ENCODE peak calls at places on chromosomes 13 and 19, in eight cellular contexts. D is OCI-LY7, J is left lung, F is nephron progenitor cell, C is ovary, U is GM10248, G is mesothelial cell of epicardium, H is sigmoid colon. P is an unnamed sample.

GRCh38 chr13:35923347-35923746 is 207.8 kb downstream of the DCLK1 start:
- DNase-seq in D (no peak), J (no peak), F (no peak), C (no peak), U (no peak), G (no peak), H (no peak), P (no peak)

GRCh38 chr13:112859817-112860190 is 109.2 kb upstream of the MCF2L start:
- DNase-seq in D (peak), J (no peak), F (no peak), C (no peak), U (peak), G (no peak), H (no peak), P (peak)

GRCh38 chr13:19810996-19811881 is 28.5 kb upstream of the PSPC1 start:
- DNase-seq in D (no peak), J (no peak), F (no peak), C (no peak), U (no peak), G (no peak), H (no peak), P (no peak)

GRCh38 chr13:45949161-45949560 is 97.6 kb upstream of the SIAH3 start:
- DNase-seq in D (no peak), J (no peak), F (no peak), C (no peak), U (no peak), G (no peak), H (no peak), P (no peak)

GRCh38 chr19:10201176-10201575 is 6.4 kb upstream of the DNMT1 start:
- DNase-seq in D (peak), J (no peak), F (no peak), C (no peak), U (no peak), G (no peak), H (no peak), P (no peak)

GRCh38 chr13:35474551-35474950 is 1.9 kb downstream of the MAB21L1 start:
- DNase-seq in D (no peak), J (no peak), F (peak), C (no peak), U (no peak), G (no peak), H (no peak), P (no peak)

GRCh38 chr19:13825489-13826475 is 30.5 kb downstream of the ZSWIM4 start:
- DNase-seq in D (peak), J (no peak), F (peak), C (no peak), U (no peak), G (no peak), H (no peak), P (no peak)

GRCh38 chr13:90800082-90800746 is 547.3 kb upstream of the MIR17HG start:
- DNase-seq in D (no peak), J (peak), F (no peak), C (peak), U (no peak), G (peak), H (no peak), P (peak)

GRCh38 chr19:50669319-50670101 is 20.3 kb downstream of the C19orf81 start:
- DNase-seq in D (peak), J (no peak), F (peak), C (no peak), U (peak), G (no peak), H (no peak), P (peak)

GRCh38 chr13:24381539-24382265 is 72.3 kb downstream of the C1QTNF9 start:
- DNase-seq in D (no peak), J (no peak), F (no peak), C (no peak), U (no peak), G (no peak), H (no peak), P (no peak)

GRCh38 chr13:113361406-113361805 is 2.5 kb downstream of the GRTP1 start:
- DNase-seq in D (no peak), J (no peak), F (no peak), C (no peak), U (no peak), G (no peak), H (no peak), P (peak)

GRCh38 chr13:23506821-23507210 is 63.4 kb upstream of the TNFRSF19 start:
- DNase-seq in D (no peak), J (no peak), F (peak), C (no peak), U (no peak), G (no peak), H (no peak), P (no peak)

GRCh38 chr19:18656337-18657086 is 19.7 kb downstream of the KLHL26 start:
- DNase-seq in D (no peak), J (no peak), F (no peak), C (no peak), U (no peak), G (no peak), H (no peak), P (no peak)

GRCh38 chr19:6888967-6889366 is 1.6 kb downstream of the ADGRE1 start:
- DNase-seq in D (no peak), J (no peak), F (no peak), C (no peak), U (no peak), G (no peak), H (no peak), P (no peak)

GRCh38 chr19:18776288-18776594 is 14.9 kb downstream of the COMP start:
- DNase-seq in D (no peak), J (no peak), F (no peak), C (no peak), U (no peak), G (no peak), H (no peak), P (no peak)

GRCh38 chr13:78323848-78324247 is 279.5 kb downstream of the POU4F1 start:
- DNase-seq in D (no peak), J (no peak), F (no peak), C (no peak), U (no peak), G (no peak), H (no peak), P (no peak)

GRCh38 chr19:48757089-48757675 is 1.9 kb downstream of the FGF21 start:
- DNase-seq in D (no peak), J (no peak), F (no peak), C (no peak), U (no peak), G (no peak), H (no peak), P (no peak)

GRCh38 chr19:37551123-37551993 is 43.2 kb downstream of the ZNF571 start:
- DNase-seq in D (no peak), J (no peak), F (no peak), C (no peak), U (peak), G (no peak), H (no peak), P (peak)
- TF ChIP-seq CTCF in D (no peak), J (no peak), F (no peak), C (no peak), U (peak), G (no peak), H (no peak), P (peak)

GRCh38 chr13:110062777-110063442 is 244.0 kb downstream of the COL4A1 start:
- DNase-seq in D (no peak), J (no peak), F (no peak), C (no peak), U (no peak), G (no peak), H (no peak), P (no peak)

GRCh38 chr13:110062077-110062776 is 244.7 kb downstream of the COL4A1 start:
- DNase-seq in D (no peak), J (no peak), F (no peak), C (no peak), U (no peak), G (no peak), H (no peak), P (no peak)

GRCh38 chr13:110064022-110064421 is 242.9 kb downstream of the COL4A1 start:
- DNase-seq in D (no peak), J (no peak), F (no peak), C (no peak), U (no peak), G (no peak), H (no peak), P (no peak)

GRCh38 chr13:110063490-110063889 is 243.5 kb downstream of the COL4A1 start:
- DNase-seq in D (no peak), J (no peak), F (no peak), C (no peak), U (no peak), G (no peak), H (no peak), P (no peak)

GRCh38 chr13:110061270-110061669 is 245.7 kb downstream of the COL4A1 start:
- DNase-seq in D (no peak), J (no peak), F (no peak), C (no peak), U (no peak), G (no peak), H (no peak), P (no peak)
- TF ChIP-seq CTCF in D (no peak), J (no peak), F (no peak), C (no peak), U (no peak), G (no peak), H (no peak), P (no peak)

GRCh38 chr13:30115257-30115600 is 192.1 kb downstream of the KATNAL1 start:
- DNase-seq in D (no peak), J (no peak), F (no peak), C (no peak), U (no peak), G (no peak), H (no peak), P (no peak)
- TF ChIP-seq CTCF in D (no peak), J (peak), F (no peak), C (peak), U (no peak), G (peak), H (no peak), P (no peak)

GRCh38 chr13:109767023-109767422 is 19.4 kb downstream of the IRS2 start:
- DNase-seq in D (no peak), J (no peak), F (no peak), C (no peak), U (no peak), G (no peak), H (no peak), P (no peak)

GRCh38 chr13:109764045-109764444 is 22.3 kb downstream of the IRS2 start:
- DNase-seq in D (no peak), J (no peak), F (no peak), C (no peak), U (no peak), G (no peak), H (no peak), P (no peak)

GRCh38 chr13:109761695-109762094 is 24.7 kb downstream of the IRS2 start:
- DNase-seq in D (no peak), J (no peak), F (no peak), C (no peak), U (no peak), G (no peak), H (no peak), P (no peak)

GRCh38 chr13:109762791-109763190 is 23.6 kb downstream of the IRS2 start:
- DNase-seq in D (no peak), J (no peak), F (no peak), C (no peak), U (no peak), G (no peak), H (no peak), P (no peak)

DNA sequence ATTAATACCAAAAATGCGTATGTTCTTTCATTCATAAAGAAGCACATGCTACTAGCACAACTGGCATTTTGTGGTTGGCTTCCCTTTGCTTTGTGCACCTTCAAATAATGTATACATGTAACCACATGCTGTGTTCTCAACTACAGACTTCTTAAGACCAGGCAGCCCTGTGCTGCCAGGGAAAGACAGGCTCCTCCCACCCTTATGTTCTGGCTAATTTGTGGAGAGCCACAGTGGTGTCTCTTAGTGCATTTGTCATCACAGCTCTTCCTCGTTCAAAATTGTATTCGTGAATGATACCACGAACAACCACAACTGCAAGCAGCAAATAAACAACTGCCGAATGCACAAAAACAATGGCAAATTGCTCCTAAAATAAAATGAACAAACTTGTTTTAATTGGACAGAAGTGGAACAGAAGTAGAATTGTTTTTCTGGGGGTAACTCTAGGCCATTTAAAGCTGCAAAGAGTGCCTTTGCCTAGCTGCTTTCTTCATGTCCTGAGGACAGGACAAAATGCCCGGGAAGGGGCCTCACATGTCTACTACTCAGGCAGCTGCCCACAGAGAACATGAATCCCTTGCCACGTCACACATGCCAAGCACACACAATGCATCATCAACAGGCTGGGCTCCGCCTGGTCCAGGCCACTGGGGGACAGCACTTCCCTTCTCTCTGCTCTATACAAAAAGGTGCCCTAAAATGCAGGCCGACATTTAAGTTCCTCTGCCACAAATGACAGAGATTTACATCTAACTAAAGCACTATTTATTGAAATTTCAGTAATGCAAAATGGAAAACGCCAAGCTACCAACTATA is 21.7 kb downstream of the IRS2 start:
- DNase-seq in D (no peak), J (no peak), F (no peak), C (no peak), U (no peak), G (no peak), H (no peak), P (no peak)
- TF ChIP-seq CTCF in D (no peak), J (no peak), F (no peak), C (no peak), U (no peak), G (no peak), H (no peak), P (no peak)

GRCh38 chr13:81872581-81872980 is 1531.7 kb upstream of the SPRY2 start:
- DNase-seq in D (no peak), J (no peak), F (peak), C (no peak), U (no peak), G (no peak), H (no peak), P (no peak)
- TF ChIP-seq CTCF in D (peak), J (no peak), F (peak), C (no peak), U (peak), G (peak), H (no peak), P (no peak)

GRCh38 chr19:35153701-35154534 is 617 bp upstream of the FXYD5 start:
- DNase-seq in D (peak), J (no peak), F (peak), C (peak), U (peak), G (peak), H (peak), P (peak)

GRCh38 chr19:35155441-35155840 is 906 bp downstream of the FXYD5 start:
- DNase-seq in D (peak), J (no peak), F (no peak), C (no peak), U (peak), G (no peak), H (no peak), P (peak)

GRCh38 chr19:35156673-35157014 is 2.1 kb downstream of the FXYD5 start:
- DNase-seq in D (no peak), J (no peak), F (no peak), C (no peak), U (no peak), G (no peak), H (no peak), P (no peak)

GRCh38 chr19:35155981-35156672 is 1.6 kb downstream of the FXYD5 start:
- DNase-seq in D (no peak), J (no peak), F (no peak), C (no peak), U (no peak), G (no peak), H (no peak), P (no peak)

DNA sequence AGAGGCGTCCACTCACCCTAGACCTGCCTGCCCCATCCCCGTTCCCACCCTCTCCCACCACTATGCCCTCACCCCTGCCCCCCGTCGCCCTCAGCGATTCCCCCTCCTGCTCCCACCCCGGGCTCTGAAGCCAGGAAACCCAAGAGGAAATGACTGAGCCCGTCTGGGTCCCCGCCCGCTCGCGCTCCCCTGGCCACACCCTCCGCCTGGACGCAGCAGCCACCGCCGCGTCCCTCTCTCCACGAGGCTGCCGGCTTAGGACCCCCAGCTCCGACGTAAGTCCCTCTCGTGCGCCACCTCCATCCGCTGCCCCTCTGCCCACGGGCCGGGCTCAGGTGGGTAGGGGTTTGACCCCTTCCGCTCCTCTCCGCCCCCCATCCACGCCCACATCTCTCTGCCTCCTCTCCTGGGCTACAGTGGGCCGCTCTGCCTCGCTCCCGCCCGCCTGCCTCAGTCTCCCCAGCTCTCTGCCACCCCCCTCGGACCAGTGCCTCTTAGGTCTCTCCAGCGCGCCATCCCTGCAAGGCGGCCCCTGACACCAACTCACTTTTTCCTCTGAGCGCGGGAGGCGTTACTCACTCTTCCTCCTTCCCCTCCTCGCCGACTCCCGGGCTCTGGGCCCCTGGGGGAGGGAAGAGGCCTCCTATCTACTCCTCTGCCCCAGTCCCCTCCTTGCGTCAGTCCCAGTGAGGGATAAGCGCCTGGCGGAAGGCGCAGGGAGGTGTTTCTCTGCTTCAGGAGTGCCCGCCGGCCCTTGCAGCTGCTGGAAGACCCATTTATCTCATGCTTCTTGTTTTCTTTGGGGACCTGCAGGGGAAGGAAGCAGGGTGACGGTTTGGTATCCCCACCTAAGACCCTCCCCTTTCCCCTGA is at the start of gene FXYD5:
- DNase-seq in D (peak), J (peak), F (peak), C (peak), U (peak), G (peak), H (peak), P (peak)
- TF ChIP-seq CTCF in D (no peak), J (peak), F (no peak), C (no peak), U (no peak), G (no peak), H (no peak), P (no peak)

DNA sequence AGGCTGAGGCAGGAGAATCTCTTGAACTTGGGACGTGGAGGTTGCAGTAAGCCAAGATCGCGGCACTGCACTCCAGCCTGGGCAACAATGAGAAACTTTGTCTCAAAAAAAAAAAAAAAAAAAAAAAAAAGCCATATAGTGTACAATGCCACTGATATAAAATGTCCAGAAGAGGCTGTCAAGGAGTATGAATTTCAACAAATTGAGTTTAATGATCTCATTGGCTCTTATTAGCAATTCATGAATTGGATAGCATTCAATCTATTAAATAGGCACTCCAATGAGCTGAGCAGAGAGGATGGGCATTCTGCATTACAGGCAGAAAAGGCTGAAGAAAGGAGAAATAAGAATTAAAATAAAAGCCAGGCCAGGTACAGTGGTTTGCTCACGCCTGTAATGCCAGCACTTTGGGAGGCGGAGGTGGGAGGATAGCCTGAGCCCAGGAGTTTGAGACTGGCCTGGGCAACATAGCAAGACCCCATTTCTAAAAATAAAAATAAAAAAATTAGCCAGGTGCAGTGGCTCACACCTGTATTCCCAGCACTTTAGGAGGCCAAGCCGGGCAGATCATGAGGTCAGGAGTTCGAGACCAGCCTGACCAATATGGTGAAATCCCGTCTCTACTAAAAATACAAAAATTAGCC is 757 bp upstream of the LMNB2 start:
- DNase-seq in D (no peak), J (no peak), F (no peak), C (no peak), U (no peak), G (no peak), H (no peak), P (no peak)
- TF ChIP-seq CTCF in D (no peak), J (no peak), F (no peak), C (no peak), U (no peak), G (no peak), H (no peak), P (no peak)

DNA sequence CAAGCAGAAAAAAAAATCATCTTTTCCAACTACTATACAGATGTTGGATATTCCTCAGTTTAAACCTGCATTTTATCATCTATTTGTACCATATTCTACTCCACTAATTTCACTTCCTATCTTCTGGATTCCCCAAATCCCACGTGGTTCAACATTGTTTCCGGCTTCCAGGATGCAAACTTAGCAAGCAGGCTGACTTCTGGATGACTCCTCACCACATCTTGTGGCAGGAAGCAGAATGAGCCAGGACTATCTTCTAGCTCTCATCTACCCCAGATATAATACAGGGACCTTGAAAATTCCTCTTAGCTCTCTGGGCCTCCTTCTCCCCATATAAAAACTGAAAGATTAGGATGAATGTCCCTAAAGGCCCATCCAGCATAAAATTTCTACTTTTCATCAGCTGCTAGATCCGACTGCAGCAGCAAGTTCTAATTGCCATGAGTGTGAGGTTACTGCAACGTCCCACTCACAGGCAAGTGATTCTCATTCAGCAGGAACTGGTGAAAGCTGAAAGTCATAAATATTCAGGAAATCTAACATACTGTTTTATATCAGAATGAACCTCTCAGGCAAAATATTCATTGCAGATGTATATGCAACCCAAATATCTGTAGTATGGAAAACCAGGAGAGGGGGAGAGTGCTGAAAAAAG is 93.4 kb downstream of the KCTD12 start:
- DNase-seq in D (no peak), J (peak), F (no peak), C (no peak), U (no peak), G (no peak), H (peak), P (no peak)
- TF ChIP-seq CTCF in D (no peak), J (no peak), F (no peak), C (no peak), U (no peak), G (no peak), H (no peak), P (no peak)